ENCODE peak calls at places on chromosomes 16 and 17, in four cellular contexts. X, D, R and Y are unnamed samples.
A peak's percentile ranks its signal among the peaks of the same experiment; 100 is the strongest.

GRCh38 chr16:77877712-77878111 is 89.3 kb downstream of the VAT1L start:
- DNase-seq in X (peak; percentile 27), D (no peak), R (peak; percentile 10), Y (peak; percentile 26)

GRCh38 chr17:376936-377863 is 24.6 kb upstream of the RPH3AL start:
- DNase-seq in X (no peak), D (no peak), R (no peak), Y (peak; percentile 33)

GRCh38 chr16:56736476-56736875 is 6.5 kb downstream of the NUP93 start:
- DNase-seq in X (no peak), D (no peak), R (no peak), Y (no peak)

GRCh38 chr16:66927012-66927436 is 1.7 kb upstream of the RRAD start:
- DNase-seq in X (peak; percentile 68), D (no peak), R (peak; percentile 52), Y (peak; percentile 63)

GRCh38 chr17:27290916-27291598 is 2.9 kb upstream of the WSB1 start:
- DNase-seq in X (peak; percentile 28), D (no peak), R (no peak), Y (no peak)

GRCh38 chr16:88303890-88304819 is 78.6 kb upstream of the ZNF469 start:
- DNase-seq in X (peak; percentile 19), D (peak; percentile 24), R (peak; percentile 38), Y (no peak)

GRCh38 chr17:71869833-71870545 is 250.8 kb upstream of the SOX9 start:
- DNase-seq in X (no peak), D (no peak), R (no peak), Y (no peak)

GRCh38 chr16:73350707-73351452 is 303.0 kb upstream of the ZFHX3 start:
- DNase-seq in X (no peak), D (no peak), R (no peak), Y (no peak)

GRCh38 chr16:85704900-85705846 is 16.4 kb upstream of the GINS2 start:
- DNase-seq in X (no peak), D (no peak), R (no peak), Y (no peak)

GRCh38 chr17:83203073-83203471 is 123.7 kb downstream of the METRNL start:
- DNase-seq in X (peak; percentile 72), D (no peak), R (no peak), Y (peak; percentile 90)

GRCh38 chr17:73637866-73638265 is 6.4 kb downstream of the SDK2 start:
- DNase-seq in X (no peak), D (no peak), R (no peak), Y (no peak)

GRCh38 chr17:71709974-71710373 is 410.8 kb upstream of the SOX9 start:
- DNase-seq in X (no peak), D (no peak), R (no peak), Y (no peak)

GRCh38 chr16:75420987-75421819 is 12.1 kb downstream of the CFDP1 start:
- DNase-seq in X (peak; percentile 73), D (peak; percentile 26), R (no peak), Y (peak; percentile 89)

GRCh38 chr16:67454852-67455251 is 23.9 kb downstream of the HSD11B2 start:
- DNase-seq in X (no peak), D (no peak), R (no peak), Y (no peak)

GRCh38 chr17:46126840-46127239 is 66.4 kb downstream of the KANSL1 start:
- DNase-seq in X (no peak), D (no peak), R (no peak), Y (no peak)
- TF ChIP-seq MAX in X (no peak), D (no peak), R (no peak), Y (no peak)

GRCh38 chr17:68319420-68320162 is 28.3 kb downstream of the ARSG start:
- DNase-seq in X (no peak), D (no peak), R (no peak), Y (peak; percentile 62)
- H3K4me3 ChIP-seq in X (no peak overlapping the region), D (no peak overlapping the region), R (no peak overlapping the region), Y (no peak overlapping the region)

GRCh38 chr17:21095735-21096134 is 31.0 kb upstream of the DHRS7B start:
- DNase-seq in X (no peak), D (no peak), R (no peak), Y (no peak)
- TF ChIP-seq CTCF in X (no peak), D (no peak), R (no peak), Y (no peak)

GRCh38 chr16:1181715-1182671 is 29.1 kb downstream of the CACNA1H start:
- DNase-seq in X (peak; percentile 62), D (no peak), R (peak; percentile 57), Y (no peak)

GRCh38 chr16:1184156-1184868 is 31.4 kb downstream of the CACNA1H start:
- DNase-seq in X (peak; percentile 76), D (no peak), R (no peak), Y (no peak)

GRCh38 chr16:1178295-1178910 is 25.5 kb downstream of the CACNA1H start:
- DNase-seq in X (no peak), D (peak; percentile 55), R (no peak), Y (no peak)

GRCh38 chr16:1183235-1183907 is 30.5 kb downstream of the CACNA1H start:
- DNase-seq in X (no peak), D (no peak), R (peak; percentile 58), Y (no peak)

GRCh38 chr16:1180772-1181714 is 28.1 kb downstream of the CACNA1H start:
- DNase-seq in X (no peak), D (no peak), R (no peak), Y (no peak)
- TF ChIP-seq MAX in X (no peak), D (no peak), R (peak; percentile 14), Y (no peak)

DNA sequence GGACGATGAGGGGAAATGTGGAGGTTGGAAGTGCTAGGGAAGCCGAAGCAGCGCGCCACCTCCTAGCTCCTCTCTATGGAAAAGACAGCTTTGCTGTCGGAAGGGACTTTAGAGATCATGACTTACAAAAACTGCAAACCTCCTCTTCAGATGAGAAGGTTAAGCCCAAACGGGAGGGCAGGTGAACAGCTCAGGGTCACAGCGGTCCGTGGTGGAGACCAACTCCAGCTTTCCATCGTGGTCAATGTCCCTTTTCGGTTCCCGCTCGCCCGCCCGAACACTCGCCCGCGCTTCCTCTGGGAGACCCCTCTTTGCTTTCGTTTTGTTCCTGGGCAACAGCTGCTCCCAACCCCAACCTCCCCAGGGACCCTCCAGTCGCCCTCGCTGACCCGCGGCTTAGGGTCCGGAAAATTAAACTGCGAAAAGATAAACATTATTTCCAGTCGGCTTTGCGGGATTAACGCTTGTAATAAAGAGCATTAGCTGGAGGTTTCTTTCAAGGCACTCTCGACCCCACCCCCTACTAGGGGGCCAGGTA is 7.7 kb downstream of the IRX6 start:
- DNase-seq in X (no peak), D (no peak), R (no peak), Y (no peak)
- H3K4me3 ChIP-seq in X (no peak overlapping the region), D (no peak overlapping the region), R (no peak overlapping the region), Y (no peak overlapping the region)

GRCh38 chr16:19110537-19111391 is 3.0 kb upstream of the ITPRIPL2 start:
- DNase-seq in X (peak; percentile 76), D (no peak), R (no peak), Y (no peak)

GRCh38 chr16:19115148-19116021 is 1.6 kb downstream of the ITPRIPL2 start:
- DNase-seq in X (no peak), D (no peak), R (no peak), Y (no peak)

GRCh38 chr16:19116711-19117449 is 3.1 kb downstream of the ITPRIPL2 start:
- DNase-seq in X (no peak), D (no peak), R (no peak), Y (peak; percentile 71)

GRCh38 chr16:19113577-19114358 is at the start of gene ITPRIPL2:
- DNase-seq in X (peak; percentile 67), D (peak; percentile 79), R (peak; percentile 85), Y (peak; percentile 61)

GRCh38 chr16:19114359-19115147 is 789 bp downstream of the ITPRIPL2 start:
- DNase-seq in X (no peak), D (peak; percentile 23), R (peak; percentile 54), Y (no peak)
- TF ChIP-seq CTCF in X (no peak), D (no peak), R (no peak), Y (no peak)